ENCODE peak calls at places on chromosomes 5 and 9, in seven cellular contexts. One of them, this sample, is unnamed. For H3K27me3, the result is how much of the 10 kb centered on the place peaks cover.

GRCh38 chr9:121301881-121302286 is 33.9 kb downstream of the GSN start:
- DNase-seq in right lobe of liver: no peak
- DNase-seq in BE2C: no peak
- DNase-seq in AG04450: no peak
- DNase-seq in lung: no peak
- DNase-seq in IMR-90: no peak
- DNase-seq in adrenal gland: no peak
- DNase-seq in this sample: no peak

GRCh38 chr5:157479612-157480510 is 19.8 kb downstream of the NIPAL4 start:
- DNase-seq in right lobe of liver: peak
- DNase-seq in BE2C: no peak
- DNase-seq in AG04450: no peak
- DNase-seq in lung: no peak
- DNase-seq in IMR-90: no peak
- DNase-seq in adrenal gland: no peak
- DNase-seq in this sample: no peak

GRCh38 chr5:27221410-27221809 is 183.0 kb upstream of the CDH9 start:
- DNase-seq in right lobe of liver: no peak
- DNase-seq in BE2C: no peak
- DNase-seq in AG04450: no peak
- DNase-seq in lung: no peak
- DNase-seq in IMR-90: no peak
- DNase-seq in adrenal gland: no peak
- DNase-seq in this sample: no peak

GRCh38 chr5:114010362-114010761 is 351.5 kb upstream of the KCNN2 start:
- DNase-seq in right lobe of liver: no peak
- DNase-seq in BE2C: no peak
- DNase-seq in AG04450: peak
- DNase-seq in lung: no peak
- DNase-seq in IMR-90: peak
- DNase-seq in adrenal gland: no peak
- DNase-seq in this sample: no peak

GRCh38 chr9:121675969-121676822 is 24.8 kb downstream of the DAB2IP start:
- DNase-seq in right lobe of liver: peak
- DNase-seq in BE2C: peak
- DNase-seq in AG04450: no peak
- DNase-seq in lung: no peak
- DNase-seq in IMR-90: no peak
- DNase-seq in adrenal gland: no peak
- DNase-seq in this sample: no peak

GRCh38 chr5:123807177-123807900 is 295.4 kb downstream of the CSNK1G3 start:
- DNase-seq in right lobe of liver: no peak
- DNase-seq in BE2C: no peak
- DNase-seq in AG04450: no peak
- DNase-seq in lung: no peak
- DNase-seq in IMR-90: no peak
- DNase-seq in adrenal gland: no peak
- DNase-seq in this sample: no peak

GRCh38 chr5:95178046-95178651 is 106.7 kb downstream of the MCTP1 start:
- DNase-seq in right lobe of liver: no peak
- DNase-seq in BE2C: peak
- DNase-seq in AG04450: no peak
- DNase-seq in lung: no peak
- DNase-seq in IMR-90: no peak
- DNase-seq in adrenal gland: no peak
- DNase-seq in this sample: peak

GRCh38 chr5:125274211-125274610 is 527.8 kb upstream of the ZNF608 start:
- DNase-seq in right lobe of liver: no peak
- DNase-seq in BE2C: no peak
- DNase-seq in AG04450: no peak
- DNase-seq in lung: no peak
- DNase-seq in IMR-90: no peak
- DNase-seq in adrenal gland: no peak
- DNase-seq in this sample: no peak

GRCh38 chr5:10507575-10508024 is 56.3 kb upstream of the ANKRD33B start:
- DNase-seq in right lobe of liver: no peak
- DNase-seq in BE2C: no peak
- DNase-seq in AG04450: no peak
- DNase-seq in lung: no peak
- DNase-seq in IMR-90: peak
- DNase-seq in adrenal gland: no peak
- DNase-seq in this sample: no peak

GRCh38 chr5:79149432-79149831 is 37.8 kb downstream of the BHMT start:
- DNase-seq in right lobe of liver: no peak
- DNase-seq in BE2C: no peak
- DNase-seq in AG04450: no peak
- DNase-seq in lung: no peak
- DNase-seq in IMR-90: peak
- DNase-seq in adrenal gland: no peak
- DNase-seq in this sample: no peak

DNA sequence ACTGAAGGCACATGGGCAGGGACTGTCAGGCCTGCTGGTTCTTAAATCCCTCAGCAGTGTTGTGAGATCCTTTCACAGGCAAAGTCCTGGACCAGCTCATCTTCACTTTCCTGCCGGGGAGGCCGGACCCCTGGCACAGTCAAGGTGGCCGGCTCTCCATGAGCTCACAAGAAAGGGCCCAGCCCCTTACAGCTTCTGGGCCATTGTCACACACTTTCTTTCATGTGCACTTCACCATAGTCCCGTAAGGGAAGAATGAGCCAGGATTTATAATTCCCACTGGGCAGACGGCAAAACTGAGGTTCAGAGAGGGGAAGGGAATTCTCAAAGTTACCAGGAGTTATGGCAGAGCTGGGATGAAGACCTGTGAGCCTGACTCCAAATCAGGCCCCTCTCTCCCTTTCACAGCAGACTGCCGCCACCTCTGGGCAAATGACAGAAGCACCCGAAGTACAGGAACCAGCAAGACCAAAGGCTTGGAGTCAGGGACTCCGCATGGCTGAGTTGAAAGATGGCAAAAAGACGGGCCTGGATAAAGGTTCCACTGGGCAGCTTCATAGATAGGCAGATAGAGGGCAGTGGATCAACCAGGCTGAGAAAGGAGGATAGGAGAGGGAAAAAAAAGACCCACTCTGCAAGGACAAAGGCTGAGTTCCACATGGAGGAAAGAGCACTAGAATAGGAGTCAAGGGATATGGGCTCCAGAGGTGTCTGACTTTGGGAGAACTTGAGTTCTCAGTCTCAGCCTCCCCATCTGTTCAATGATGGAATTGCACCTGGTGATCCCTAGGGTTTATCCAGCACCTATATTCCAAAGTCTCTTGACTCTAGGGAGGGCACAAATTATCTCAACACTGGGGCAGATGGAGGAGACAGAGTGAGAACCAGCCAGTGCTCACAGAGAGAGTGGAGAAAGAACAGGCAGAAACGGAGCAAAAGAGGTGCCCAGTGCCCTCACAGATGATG is 128.7 kb downstream of the PAX5 start:
- DNase-seq in right lobe of liver: no peak
- DNase-seq in BE2C: no peak
- DNase-seq in AG04450: no peak
- DNase-seq in lung: no peak
- DNase-seq in IMR-90: no peak
- DNase-seq in adrenal gland: no peak
- DNase-seq in this sample: peak
- H3K27me3 ChIP-seq in right lobe of liver: under half
- H3K27me3 ChIP-seq in BE2C: under half
- H3K27me3 ChIP-seq in AG04450: under half
- H3K27me3 ChIP-seq in lung: under half
- H3K27me3 ChIP-seq in IMR-90: under half
- H3K27me3 ChIP-seq in adrenal gland: under half
- H3K27me3 ChIP-seq in this sample: under half

GRCh38 chr5:93571111-93571977 is 9.7 kb downstream of the NR2F1-AS1 start:
- DNase-seq in right lobe of liver: no peak
- DNase-seq in BE2C: no peak
- DNase-seq in AG04450: no peak
- DNase-seq in lung: no peak
- DNase-seq in IMR-90: no peak
- DNase-seq in adrenal gland: peak
- DNase-seq in this sample: peak

GRCh38 chr5:93569295-93570164 is 11.5 kb downstream of the NR2F1-AS1 start:
- DNase-seq in right lobe of liver: no peak
- DNase-seq in BE2C: no peak
- DNase-seq in AG04450: no peak
- DNase-seq in lung: no peak
- DNase-seq in IMR-90: no peak
- DNase-seq in adrenal gland: no peak
- DNase-seq in this sample: peak

GRCh38 chr5:93572101-93572772 is 8.8 kb downstream of the NR2F1-AS1 start:
- DNase-seq in right lobe of liver: no peak
- DNase-seq in BE2C: no peak
- DNase-seq in AG04450: no peak
- DNase-seq in lung: no peak
- DNase-seq in IMR-90: no peak
- DNase-seq in adrenal gland: peak
- DNase-seq in this sample: peak

GRCh38 chr5:93572773-93573626 is 8.0 kb downstream of the NR2F1-AS1 start:
- DNase-seq in right lobe of liver: no peak
- DNase-seq in BE2C: no peak
- DNase-seq in AG04450: no peak
- DNase-seq in lung: no peak
- DNase-seq in IMR-90: no peak
- DNase-seq in adrenal gland: peak
- DNase-seq in this sample: peak

GRCh38 chr5:93570294-93571110 is 10.5 kb downstream of the NR2F1-AS1 start:
- DNase-seq in right lobe of liver: no peak
- DNase-seq in BE2C: no peak
- DNase-seq in AG04450: no peak
- DNase-seq in lung: no peak
- DNase-seq in IMR-90: no peak
- DNase-seq in adrenal gland: no peak
- DNase-seq in this sample: peak
- H3K27me3 ChIP-seq in right lobe of liver: under half
- H3K27me3 ChIP-seq in BE2C: under half
- H3K27me3 ChIP-seq in AG04450: under half
- H3K27me3 ChIP-seq in lung: under half
- H3K27me3 ChIP-seq in IMR-90: under half
- H3K27me3 ChIP-seq in adrenal gland: under half
- H3K27me3 ChIP-seq in this sample: half or more

DNA sequence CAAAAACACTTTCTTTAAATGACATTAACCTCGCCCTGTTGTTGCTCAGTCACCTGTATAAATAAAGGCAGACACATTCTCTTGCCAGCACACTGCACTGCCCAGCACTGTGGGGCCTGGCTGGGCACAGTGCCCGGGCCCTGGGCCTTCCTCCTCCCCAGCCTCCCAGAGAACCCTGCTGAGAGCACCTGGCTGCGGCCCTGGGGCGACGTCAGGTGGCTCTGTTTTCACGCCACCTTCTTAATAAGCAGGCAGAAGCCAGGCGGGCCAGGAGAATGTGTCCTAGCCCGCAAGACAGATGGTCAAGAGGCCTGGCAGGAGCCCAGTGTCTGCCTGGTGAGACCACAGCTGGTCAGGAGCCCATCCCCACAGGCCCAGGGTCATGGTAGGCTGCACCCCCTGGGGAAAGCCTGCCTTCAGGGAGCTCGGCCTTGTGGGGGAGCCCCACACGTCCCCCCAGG is 8.2 kb upstream of the AGPAT2 start:
- DNase-seq in right lobe of liver: peak
- DNase-seq in BE2C: no peak
- DNase-seq in AG04450: no peak
- DNase-seq in lung: peak
- DNase-seq in IMR-90: no peak
- DNase-seq in adrenal gland: no peak
- DNase-seq in this sample: no peak
- H3K27me3 ChIP-seq in right lobe of liver: under half
- H3K27me3 ChIP-seq in BE2C: under half
- H3K27me3 ChIP-seq in AG04450: under half
- H3K27me3 ChIP-seq in lung: under half
- H3K27me3 ChIP-seq in IMR-90: under half
- H3K27me3 ChIP-seq in adrenal gland: under half
- H3K27me3 ChIP-seq in this sample: under half

GRCh38 chr9:14347408-14348224 is 33.7 kb upstream of the NFIB start:
- DNase-seq in right lobe of liver: no peak
- DNase-seq in BE2C: no peak
- DNase-seq in AG04450: no peak
- DNase-seq in lung: no peak
- DNase-seq in IMR-90: no peak
- DNase-seq in adrenal gland: no peak
- DNase-seq in this sample: peak

GRCh38 chr9:14350766-14351165 is 36.8 kb upstream of the NFIB start:
- DNase-seq in right lobe of liver: no peak
- DNase-seq in BE2C: no peak
- DNase-seq in AG04450: no peak
- DNase-seq in lung: no peak
- DNase-seq in IMR-90: no peak
- DNase-seq in adrenal gland: no peak
- DNase-seq in this sample: no peak

GRCh38 chr9:14348241-14349140 is 34.5 kb upstream of the NFIB start:
- DNase-seq in right lobe of liver: no peak
- DNase-seq in BE2C: no peak
- DNase-seq in AG04450: no peak
- DNase-seq in lung: no peak
- DNase-seq in IMR-90: no peak
- DNase-seq in adrenal gland: no peak
- DNase-seq in this sample: peak

GRCh38 chr9:14349818-14350333 is 35.9 kb upstream of the NFIB start:
- DNase-seq in right lobe of liver: no peak
- DNase-seq in BE2C: no peak
- DNase-seq in AG04450: no peak
- DNase-seq in lung: no peak
- DNase-seq in IMR-90: no peak
- DNase-seq in adrenal gland: no peak
- DNase-seq in this sample: no peak

GRCh38 chr9:14349141-14349817 is 35.3 kb upstream of the NFIB start:
- DNase-seq in right lobe of liver: no peak
- DNase-seq in BE2C: no peak
- DNase-seq in AG04450: no peak
- DNase-seq in lung: no peak
- DNase-seq in IMR-90: no peak
- DNase-seq in adrenal gland: no peak
- DNase-seq in this sample: peak
- H3K27me3 ChIP-seq in right lobe of liver: under half
- H3K27me3 ChIP-seq in BE2C: under half
- H3K27me3 ChIP-seq in AG04450: half or more
- H3K27me3 ChIP-seq in lung: under half
- H3K27me3 ChIP-seq in IMR-90: half or more
- H3K27me3 ChIP-seq in adrenal gland: half or more
- H3K27me3 ChIP-seq in this sample: half or more

DNA sequence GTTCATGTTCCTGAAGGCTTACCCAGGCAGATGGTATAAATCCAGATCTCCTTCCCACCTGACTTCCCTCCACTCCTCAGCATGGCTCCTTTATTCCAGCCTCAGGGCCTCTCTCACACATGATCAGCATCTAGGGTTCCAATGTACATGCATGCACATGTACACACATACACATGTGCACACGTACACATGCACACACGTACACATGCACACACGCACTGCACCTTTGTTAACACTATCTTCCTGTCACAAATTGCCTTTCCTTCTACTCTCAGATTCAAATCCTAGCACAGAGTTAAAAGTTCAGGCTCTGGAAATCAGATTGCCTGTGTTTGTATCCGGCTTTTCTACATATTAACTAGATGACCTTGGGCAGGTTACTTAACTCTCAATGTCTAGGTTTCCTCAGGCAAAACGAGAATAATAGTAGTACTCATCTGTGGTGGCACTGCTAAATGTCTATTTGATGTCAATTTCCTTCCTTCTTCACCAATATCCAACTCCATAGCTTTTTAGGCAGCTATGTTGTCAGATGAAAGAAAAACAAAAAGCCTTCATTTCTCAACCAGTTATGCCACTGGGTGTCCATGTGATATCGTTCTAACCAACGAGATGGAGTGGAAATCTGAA is 12.8 kb upstream of the SELENOP start:
- DNase-seq in right lobe of liver: no peak
- DNase-seq in BE2C: no peak
- DNase-seq in AG04450: no peak
- DNase-seq in lung: no peak
- DNase-seq in IMR-90: no peak
- DNase-seq in adrenal gland: no peak
- DNase-seq in this sample: no peak
- H3K27me3 ChIP-seq in right lobe of liver: under half
- H3K27me3 ChIP-seq in BE2C: under half
- H3K27me3 ChIP-seq in AG04450: under half
- H3K27me3 ChIP-seq in lung: under half
- H3K27me3 ChIP-seq in IMR-90: under half
- H3K27me3 ChIP-seq in adrenal gland: under half
- H3K27me3 ChIP-seq in this sample: under half